ENCODE peak calls at places on chromosomes 6 and 20, in nine cellular contexts. O, Z, B, G, K, L, I, C and F are unnamed samples.

GRCh38 chr6:166615059-166615770 is 11.8 kb downstream of the RPS6KA2 start:
- DNase-seq in L (no peak), Z (no peak), K (no peak), C (no peak), I (no peak), G (no peak), O (no peak), B (no peak), F (no peak)

GRCh38 chr6:139342957-139343750 is 31.3 kb downstream of the CITED2 start:
- DNase-seq in K (no peak), O (no peak), C (no peak), B (no peak), G (no peak), Z (no peak), L (no peak), I (no peak), F (no peak)

GRCh38 chr6:74597840-74598239 is 608.0 kb downstream of the COL12A1 start:
- DNase-seq in G (no peak), C (no peak), Z (no peak), B (no peak), O (no peak), L (no peak), I (no peak), K (no peak), F (no peak)

GRCh38 chr20:53716385-53716784 is 122.7 kb upstream of the ZNF217 start:
- DNase-seq in C (no peak), L (no peak), Z (no peak), I (no peak), G (no peak), O (no peak), K (no peak), B (no peak), F (no peak)

GRCh38 chr20:52269327-52269726 is 77.7 kb upstream of the ZFP64 start:
- DNase-seq in I (no peak), C (peak; percentile 65), G (no peak), B (no peak), L (no peak), O (no peak), Z (no peak), K (no peak), F (no peak)

GRCh38 chr6:6515691-6516607 is 72.6 kb upstream of the LY86 start:
- DNase-seq in O (no peak), B (no peak), K (no peak), Z (peak; percentile 87), L (peak; percentile 12), G (no peak), I (no peak), C (no peak), F (no peak)

GRCh38 chr6:35017461-35018183 is 123.5 kb downstream of the TCP11 start:
- DNase-seq in Z (no peak), I (no peak), K (no peak), C (no peak), G (no peak), L (no peak), B (peak; percentile 89), O (no peak), F (no peak)

GRCh38 chr6:11616200-11616611 is 78.7 kb downstream of the TMEM170B start:
- DNase-seq in B (no peak), L (no peak), O (peak; percentile 87), Z (no peak), I (no peak), C (no peak), G (no peak), K (no peak), F (no peak)